ENCODE peak calls at places on chromosome 22, in ten cellular contexts. One of them, this sample, is unnamed.

GRCh38 chr22:42268852-42269406 is 1.5 kb downstream of the TCF20 start:
- DNase-seq in BJ: no peak
- DNase-seq in Peyer's patch: no peak
- DNase-seq in GM12865: no peak
- DNase-seq in testis: no peak
- DNase-seq in adrenal gland: no peak
- DNase-seq in retinal pigment epithelial cell: no peak
- DNase-seq in AG04450: no peak
- DNase-seq in heart right ventricle: no peak
- DNase-seq in prostate gland: no peak
- DNase-seq in this sample: no peak

GRCh38 chr22:19765477-19766234 is 5.1 kb downstream of the TBX1 start:
- DNase-seq in BJ: no peak
- DNase-seq in GM12865: no peak
- DNase-seq in heart right ventricle: peak; percentile 37
- DNase-seq in retinal pigment epithelial cell: no peak
- DNase-seq in prostate gland: no peak
- DNase-seq in Peyer's patch: no peak
- DNase-seq in adrenal gland: no peak
- DNase-seq in testis: peak; percentile 61
- DNase-seq in AG04450: no peak
- DNase-seq in this sample: no peak

GRCh38 chr22:47757741-47758140 is 995.3 kb downstream of the TBC1D22A start:
- DNase-seq in heart right ventricle: no peak
- DNase-seq in GM12865: no peak
- DNase-seq in testis: no peak
- DNase-seq in AG04450: no peak
- DNase-seq in Peyer's patch: no peak
- DNase-seq in retinal pigment epithelial cell: no peak
- DNase-seq in BJ: no peak
- DNase-seq in adrenal gland: no peak
- DNase-seq in prostate gland: no peak
- DNase-seq in this sample: no peak

GRCh38 chr22:43925433-43926348 is 2.1 kb downstream of the PNPLA3 start:
- DNase-seq in prostate gland: peak; percentile 28
- DNase-seq in adrenal gland: no peak
- DNase-seq in AG04450: no peak
- DNase-seq in heart right ventricle: no peak
- DNase-seq in GM12865: no peak
- DNase-seq in BJ: no peak
- DNase-seq in testis: no peak
- DNase-seq in Peyer's patch: peak; percentile 62
- DNase-seq in retinal pigment epithelial cell: peak; percentile 94
- DNase-seq in this sample: no peak

GRCh38 chr22:42080287-42080686 is 787 bp downstream of the SMDT1 start:
- DNase-seq in retinal pigment epithelial cell: peak; percentile 33
- DNase-seq in prostate gland: peak; percentile 52
- DNase-seq in adrenal gland: peak; percentile 70
- DNase-seq in Peyer's patch: no peak
- DNase-seq in BJ: no peak
- DNase-seq in AG04450: no peak
- DNase-seq in testis: peak; percentile 70
- DNase-seq in GM12865: peak; percentile 28
- DNase-seq in heart right ventricle: no peak
- DNase-seq in this sample: peak; percentile 41

GRCh38 chr22:43310311-43310710 is 32.9 kb downstream of the SCUBE1 start:
- DNase-seq in GM12865: no peak
- DNase-seq in heart right ventricle: no peak
- DNase-seq in retinal pigment epithelial cell: no peak
- DNase-seq in AG04450: no peak
- DNase-seq in adrenal gland: no peak
- DNase-seq in BJ: no peak
- DNase-seq in testis: no peak
- DNase-seq in prostate gland: no peak
- DNase-seq in Peyer's patch: no peak
- DNase-seq in this sample: no peak

GRCh38 chr22:40749006-40749405 is 69.7 kb downstream of the MCHR1 start:
- DNase-seq in testis: no peak
- DNase-seq in Peyer's patch: no peak
- DNase-seq in retinal pigment epithelial cell: no peak
- DNase-seq in BJ: no peak
- DNase-seq in adrenal gland: no peak
- DNase-seq in GM12865: no peak
- DNase-seq in heart right ventricle: no peak
- DNase-seq in prostate gland: no peak
- DNase-seq in AG04450: no peak
- DNase-seq in this sample: no peak

GRCh38 chr22:47307326-47307725 is 544.9 kb downstream of the TBC1D22A start:
- DNase-seq in BJ: no peak
- DNase-seq in heart right ventricle: no peak
- DNase-seq in prostate gland: no peak
- DNase-seq in retinal pigment epithelial cell: no peak
- DNase-seq in GM12865: no peak
- DNase-seq in Peyer's patch: no peak
- DNase-seq in adrenal gland: peak; percentile 16
- DNase-seq in AG04450: peak; percentile 13
- DNase-seq in testis: no peak
- DNase-seq in this sample: no peak

GRCh38 chr22:19490628-19491230 is 11.0 kb downstream of the CDC45 start:
- DNase-seq in prostate gland: no peak
- DNase-seq in BJ: no peak
- DNase-seq in GM12865: no peak
- DNase-seq in retinal pigment epithelial cell: no peak
- DNase-seq in adrenal gland: no peak
- DNase-seq in AG04450: no peak
- DNase-seq in testis: no peak
- DNase-seq in heart right ventricle: no peak
- DNase-seq in Peyer's patch: no peak
- DNase-seq in this sample: no peak

GRCh38 chr22:31912402-31912733 is 32.0 kb upstream of the YWHAH start:
- DNase-seq in BJ: no peak
- DNase-seq in AG04450: no peak
- DNase-seq in prostate gland: no peak
- DNase-seq in GM12865: no peak
- DNase-seq in Peyer's patch: no peak
- DNase-seq in testis: no peak
- DNase-seq in adrenal gland: no peak
- DNase-seq in heart right ventricle: no peak
- DNase-seq in retinal pigment epithelial cell: no peak
- DNase-seq in this sample: no peak

GRCh38 chr22:30305519-30305905 is 16.2 kb upstream of the CASTOR1 start:
- DNase-seq in adrenal gland: peak; percentile 68
- DNase-seq in GM12865: peak; percentile 90
- DNase-seq in testis: peak; percentile 82
- DNase-seq in AG04450: no peak
- DNase-seq in retinal pigment epithelial cell: no peak
- DNase-seq in Peyer's patch: peak; percentile 65
- DNase-seq in heart right ventricle: peak; percentile 68
- DNase-seq in BJ: no peak
- DNase-seq in prostate gland: no peak
- DNase-seq in this sample: no peak

GRCh38 chr22:20028855-20029549 is 8.1 kb downstream of the TANGO2 start:
- DNase-seq in retinal pigment epithelial cell: no peak
- DNase-seq in Peyer's patch: no peak
- DNase-seq in GM12865: no peak
- DNase-seq in BJ: no peak
- DNase-seq in testis: no peak
- DNase-seq in adrenal gland: no peak
- DNase-seq in AG04450: no peak
- DNase-seq in prostate gland: no peak
- DNase-seq in heart right ventricle: no peak
- DNase-seq in this sample: no peak

GRCh38 chr22:42560781-42561180 is 7.0 kb downstream of the SERHL2 start:
- DNase-seq in retinal pigment epithelial cell: no peak
- DNase-seq in heart right ventricle: no peak
- DNase-seq in adrenal gland: no peak
- DNase-seq in AG04450: no peak
- DNase-seq in testis: no peak
- DNase-seq in GM12865: peak; percentile 49
- DNase-seq in BJ: no peak
- DNase-seq in Peyer's patch: no peak
- DNase-seq in prostate gland: no peak
- DNase-seq in this sample: peak; percentile 40

GRCh38 chr22:44193537-44193896 is 12.8 kb downstream of the PARVG start:
- DNase-seq in BJ: no peak
- DNase-seq in prostate gland: no peak
- DNase-seq in AG04450: no peak
- DNase-seq in Peyer's patch: no peak
- DNase-seq in adrenal gland: no peak
- DNase-seq in GM12865: peak; percentile 18
- DNase-seq in retinal pigment epithelial cell: no peak
- DNase-seq in heart right ventricle: no peak
- DNase-seq in testis: no peak
- DNase-seq in this sample: no peak

GRCh38 chr22:19554834-19555404 is 30.7 kb upstream of the CLDN5 start:
- DNase-seq in prostate gland: no peak
- DNase-seq in testis: no peak
- DNase-seq in BJ: no peak
- DNase-seq in heart right ventricle: no peak
- DNase-seq in adrenal gland: peak; percentile 42
- DNase-seq in GM12865: no peak
- DNase-seq in AG04450: no peak
- DNase-seq in retinal pigment epithelial cell: peak; percentile 12
- DNase-seq in Peyer's patch: no peak
- DNase-seq in this sample: peak; percentile 38

GRCh38 chr22:29907753-29908515 is 25.0 kb downstream of the MTMR3 start:
- DNase-seq in adrenal gland: peak; percentile 85
- DNase-seq in testis: peak; percentile 92
- DNase-seq in AG04450: peak; percentile 96
- DNase-seq in Peyer's patch: peak; percentile 78
- DNase-seq in heart right ventricle: peak; percentile 72
- DNase-seq in BJ: peak; percentile 76
- DNase-seq in GM12865: peak; percentile 4
- DNase-seq in retinal pigment epithelial cell: peak; percentile 91
- DNase-seq in prostate gland: peak; percentile 91
- DNase-seq in this sample: peak; percentile 72

GRCh38 chr22:47796128-47796908 is 1033.9 kb downstream of the TBC1D22A start:
- DNase-seq in adrenal gland: no peak
- DNase-seq in GM12865: no peak
- DNase-seq in Peyer's patch: no peak
- DNase-seq in BJ: no peak
- DNase-seq in testis: no peak
- DNase-seq in AG04450: no peak
- DNase-seq in prostate gland: no peak
- DNase-seq in retinal pigment epithelial cell: no peak
- DNase-seq in heart right ventricle: no peak
- DNase-seq in this sample: no peak

DNA sequence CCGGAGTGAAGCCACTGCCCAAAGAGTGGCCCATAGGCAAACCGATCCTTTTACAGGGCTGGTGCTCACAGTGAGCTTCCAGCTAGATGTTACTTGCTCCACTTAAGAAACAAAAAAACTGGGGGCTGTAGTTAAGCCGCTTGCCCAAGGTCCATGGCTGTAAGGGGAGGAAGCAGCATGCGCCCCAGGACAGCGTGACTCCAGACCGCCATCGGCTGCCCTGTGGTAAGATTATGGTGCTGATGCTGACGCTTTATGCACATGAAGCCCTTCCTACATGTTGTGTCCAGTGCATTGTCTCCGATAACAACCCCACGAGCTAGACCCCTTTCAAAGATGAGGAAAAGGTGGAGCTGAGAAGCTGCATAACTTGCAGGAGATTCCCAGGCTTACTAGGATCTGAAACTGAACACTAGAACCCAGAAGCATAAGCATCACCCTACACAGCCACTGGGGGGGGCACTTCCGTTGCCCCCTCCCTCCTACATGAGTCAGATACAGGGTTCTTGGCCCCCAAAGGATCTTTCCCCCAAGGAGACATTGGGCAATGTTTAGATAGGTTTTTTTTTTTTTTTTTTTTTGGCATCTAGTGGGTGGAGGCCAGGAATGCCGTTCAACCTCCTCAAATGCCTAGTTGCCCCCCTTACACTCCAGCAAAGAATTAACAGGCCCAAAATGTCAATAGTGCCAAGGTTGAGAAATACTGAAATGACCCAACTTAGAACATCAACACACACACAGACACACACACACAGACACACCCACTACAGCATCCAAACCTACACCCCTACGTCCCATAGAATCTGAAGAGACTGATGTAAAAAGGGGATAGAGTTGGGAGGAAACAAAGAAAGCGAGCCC is 53.9 kb downstream of the MN1 start:
- DNase-seq in testis: no peak
- DNase-seq in GM12865: no peak
- DNase-seq in retinal pigment epithelial cell: no peak
- DNase-seq in adrenal gland: no peak
- DNase-seq in Peyer's patch: no peak
- DNase-seq in heart right ventricle: no peak
- DNase-seq in prostate gland: no peak
- DNase-seq in BJ: no peak
- DNase-seq in AG04450: no peak
- DNase-seq in this sample: no peak
- TF ChIP-seq CTCF in testis: no peak
- TF ChIP-seq CTCF in GM12865: peak; percentile 5
- TF ChIP-seq CTCF in retinal pigment epithelial cell: peak; percentile 48
- TF ChIP-seq CTCF in adrenal gland: no peak
- TF ChIP-seq CTCF in Peyer's patch: no peak
- TF ChIP-seq CTCF in heart right ventricle: peak; percentile 23
- TF ChIP-seq CTCF in prostate gland: no peak
- TF ChIP-seq CTCF in BJ: peak; percentile 37
- TF ChIP-seq CTCF in AG04450: no peak
- TF ChIP-seq CTCF in this sample: peak; percentile 36

GRCh38 chr22:46122511-46122971 is 27.8 kb upstream of the PPARA start:
- DNase-seq in AG04450: no peak
- DNase-seq in retinal pigment epithelial cell: no peak
- DNase-seq in prostate gland: no peak
- DNase-seq in GM12865: peak; percentile 74
- DNase-seq in heart right ventricle: peak; percentile 83
- DNase-seq in Peyer's patch: peak; percentile 85
- DNase-seq in BJ: no peak
- DNase-seq in testis: peak; percentile 84
- DNase-seq in adrenal gland: peak; percentile 83
- DNase-seq in this sample: peak; percentile 89
- H3K4me3 ChIP-seq in AG04450: no peak overlapping the region
- H3K4me3 ChIP-seq in retinal pigment epithelial cell: no peak overlapping the region
- H3K4me3 ChIP-seq in prostate gland: no peak overlapping the region
- H3K4me3 ChIP-seq in GM12865: no peak overlapping the region
- H3K4me3 ChIP-seq in heart right ventricle: peak overlapping the region; percentile 16
- H3K4me3 ChIP-seq in Peyer's patch: no peak overlapping the region
- H3K4me3 ChIP-seq in BJ: no peak overlapping the region
- H3K4me3 ChIP-seq in testis: no peak overlapping the region
- H3K4me3 ChIP-seq in adrenal gland: no peak overlapping the region
- H3K4me3 ChIP-seq in this sample: peak overlapping the region; percentile 16

GRCh38 chr22:24107668-24108067 is 73.6 kb upstream of the SUSD2 start:
- DNase-seq in prostate gland: peak; percentile 85
- DNase-seq in BJ: peak; percentile 24
- DNase-seq in heart right ventricle: peak; percentile 83
- DNase-seq in GM12865: no peak
- DNase-seq in AG04450: peak; percentile 83
- DNase-seq in Peyer's patch: peak; percentile 62
- DNase-seq in retinal pigment epithelial cell: no peak
- DNase-seq in testis: peak; percentile 84
- DNase-seq in adrenal gland: peak; percentile 93
- DNase-seq in this sample: no peak
- TF ChIP-seq CTCF in prostate gland: no peak
- TF ChIP-seq CTCF in BJ: peak; percentile 50
- TF ChIP-seq CTCF in heart right ventricle: peak; percentile 28
- TF ChIP-seq CTCF in GM12865: no peak
- TF ChIP-seq CTCF in AG04450: peak; percentile 76
- TF ChIP-seq CTCF in Peyer's patch: no peak
- TF ChIP-seq CTCF in retinal pigment epithelial cell: no peak
- TF ChIP-seq CTCF in testis: no peak
- TF ChIP-seq CTCF in adrenal gland: peak; percentile 40
- TF ChIP-seq CTCF in this sample: no peak

GRCh38 chr22:39631381-39631780 is 60.8 kb downstream of the CACNA1I start:
- DNase-seq in AG04450: no peak
- DNase-seq in Peyer's patch: no peak
- DNase-seq in BJ: no peak
- DNase-seq in retinal pigment epithelial cell: no peak
- DNase-seq in prostate gland: no peak
- DNase-seq in testis: no peak
- DNase-seq in adrenal gland: no peak
- DNase-seq in heart right ventricle: no peak
- DNase-seq in GM12865: no peak
- DNase-seq in this sample: no peak
- H3K4me3 ChIP-seq in AG04450: no peak overlapping the region
- H3K4me3 ChIP-seq in Peyer's patch: no peak overlapping the region
- H3K4me3 ChIP-seq in BJ: no peak overlapping the region
- H3K4me3 ChIP-seq in retinal pigment epithelial cell: no peak overlapping the region
- H3K4me3 ChIP-seq in prostate gland: no peak overlapping the region
- H3K4me3 ChIP-seq in testis: no peak overlapping the region
- H3K4me3 ChIP-seq in adrenal gland: no peak overlapping the region
- H3K4me3 ChIP-seq in heart right ventricle: no peak overlapping the region
- H3K4me3 ChIP-seq in GM12865: no peak overlapping the region
- H3K4me3 ChIP-seq in this sample: no peak overlapping the region